ENCODE peak calls at places on chromosomes 16 and 17, in seven cellular contexts. B, F, E, T, A, G and V are unnamed samples.

GRCh38 chr17:4605826-4606225 is 21.5 kb downstream of the SMTNL2 start:
- DNase-seq in B (no peak), F (no peak), E (no peak), T (no peak), A (no peak), G (peak), V (no peak)

GRCh38 chr17:6713130-6713917 is at the start of gene SLC13A5:
- DNase-seq in B (peak), F (no peak), E (peak), T (peak), A (peak), G (peak), V (no peak)

GRCh38 chr16:23898682-23899430 is 63.1 kb downstream of the PRKCB start:
- DNase-seq in B (no peak), F (no peak), E (no peak), T (no peak), A (no peak), G (no peak), V (no peak)

GRCh38 chr17:54221499-54221898 is 398.8 kb downstream of the KIF2B start:
- DNase-seq in B (no peak), F (no peak), E (no peak), T (no peak), A (no peak), G (no peak), V (no peak)

GRCh38 chr17:67294451-67295199 is 49.6 kb upstream of the HELZ start:
- DNase-seq in B (no peak), F (no peak), E (no peak), T (no peak), A (no peak), G (no peak), V (no peak)

GRCh38 chr17:35244345-35245195 is 1.7 kb downstream of the SLFN5 start:
- DNase-seq in B (peak), F (no peak), E (peak), T (peak), A (peak), G (peak), V (peak)

GRCh38 chr17:70775667-70776066 is 606.3 kb downstream of the KCNJ2 start:
- DNase-seq in B (no peak), F (no peak), E (no peak), T (no peak), A (no peak), G (no peak), V (no peak)

GRCh38 chr17:31469959-31470358 is 78.5 kb downstream of the RAB11FIP4 start:
- DNase-seq in B (no peak), F (no peak), E (no peak), T (peak), A (peak), G (no peak), V (no peak)

GRCh38 chr17:63998050-63998720 is at the start of gene PRR29:
- DNase-seq in B (peak), F (no peak), E (peak), T (peak), A (peak), G (peak), V (peak)

GRCh38 chr17:77115510-77115909 is 25.3 kb upstream of the SEC14L1 start:
- DNase-seq in B (no peak), F (no peak), E (no peak), T (no peak), A (no peak), G (no peak), V (no peak)

GRCh38 chr17:49741009-49741691 is 22.8 kb downstream of the FAM117A start:
- DNase-seq in B (no peak), F (no peak), E (peak), T (no peak), A (no peak), G (no peak), V (no peak)

GRCh38 chr16:53094013-53094630 is 39.3 kb downstream of the CHD9 start:
- DNase-seq in B (no peak), F (no peak), E (peak), T (no peak), A (no peak), G (peak), V (no peak)

GRCh38 chr16:2992383-2993081 is 12.3 kb upstream of the PKMYT1 start:
- DNase-seq in B (no peak), F (no peak), E (no peak), T (no peak), A (no peak), G (no peak), V (no peak)